ENCODE peak calls at places on chromosomes 6 and 20, in four cellular contexts. I is CD8-positive, alpha-beta T cell; Q is pancreas; L is ovary. H is an unnamed sample.

GRCh38 chr20:34537651-34538050 is 20.9 kb upstream of the MAP1LC3A start:
- DNase-seq in I (no peak), Q (no peak), L (no peak), H (no peak)

GRCh38 chr6:7661364-7661763 is 64.5 kb upstream of the BMP6 start:
- DNase-seq in I (no peak), Q (no peak), L (no peak), H (no peak)

GRCh38 chr6:149860834-149861602 is 3.1 kb downstream of the LRP11 start:
- DNase-seq in I (no peak), Q (no peak), L (no peak), H (no peak)

GRCh38 chr6:70739534-70739933 is 71.9 kb downstream of the SMAP1 start:
- DNase-seq in I (no peak), Q (no peak), L (no peak), H (no peak)

GRCh38 chr20:62952373-62953166 is at the start of gene SLC17A9:
- DNase-seq in I (no peak), Q (peak; percentile 29), L (peak; percentile 51), H (peak; percentile 91)

GRCh38 chr6:100472674-100473073 is 8.0 kb upstream of the SIM1 start:
- DNase-seq in I (no peak), Q (no peak), L (no peak), H (no peak)

GRCh38 chr20:50027611-50028105 is 44.9 kb downstream of the SNAI1 start:
- DNase-seq in I (no peak), Q (peak; percentile 34), L (peak; percentile 64), H (no peak)

GRCh38 chr6:161094904-161095440 is 103.4 kb downstream of the MAP3K4 start:
- DNase-seq in I (no peak), Q (no peak), L (no peak), H (no peak)

GRCh38 chr6:150403458-150404245 is 34.8 kb downstream of the IYD start:
- DNase-seq in I (no peak), Q (peak; percentile 18), L (no peak), H (no peak)

GRCh38 chr6:30325150-30325872 is 1.4 kb upstream of the TRIM39 start:
- DNase-seq in I (no peak), Q (peak; percentile 30), L (no peak), H (no peak)

GRCh38 chr20:24722586-24722985 is 226.5 kb upstream of the CST7 start:
- DNase-seq in I (no peak), Q (no peak), L (no peak), H (no peak)

GRCh38 chr6:132788658-132789397 is 9.6 kb downstream of the SLC18B1 start:
- DNase-seq in I (no peak), Q (no peak), L (no peak), H (no peak)

GRCh38 chr6:6951355-6951754 is 156.4 kb upstream of the RREB1 start:
- DNase-seq in I (no peak), Q (no peak), L (no peak), H (no peak)

GRCh38 chr6:56688521-56688920 is 45.8 kb upstream of the DST start:
- DNase-seq in I (no peak), Q (no peak), L (no peak), H (no peak)

GRCh38 chr6:74439412-74439811 is 743.4 kb downstream of the CD109 start:
- DNase-seq in I (no peak), Q (no peak), L (no peak), H (no peak)

DNA sequence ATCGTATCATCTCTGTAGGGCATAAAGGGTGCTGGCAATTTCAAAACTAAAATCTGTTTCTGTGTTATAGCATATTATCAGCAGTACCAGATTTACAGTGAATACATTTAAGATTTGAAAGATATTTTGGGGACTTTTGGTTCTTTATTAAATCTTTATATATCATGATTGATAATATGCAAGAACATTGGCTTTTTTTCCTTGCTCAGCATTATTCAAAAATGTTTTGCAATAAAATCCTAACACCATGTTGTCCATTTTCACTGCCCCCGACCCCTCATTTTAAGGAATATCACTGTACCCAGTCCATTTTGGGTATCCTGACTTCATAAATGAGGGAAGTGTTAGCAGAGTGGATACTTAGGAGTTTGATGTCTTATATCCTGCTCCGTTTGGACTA is 16.3 kb downstream of the FARS2 start:
- DNase-seq in I (no peak), Q (no peak), L (no peak), H (no peak)
- H3K27ac ChIP-seq in I (no peak overlapping the region), Q (no peak overlapping the region), L (no peak overlapping the region), H (no peak overlapping the region)

DNA sequence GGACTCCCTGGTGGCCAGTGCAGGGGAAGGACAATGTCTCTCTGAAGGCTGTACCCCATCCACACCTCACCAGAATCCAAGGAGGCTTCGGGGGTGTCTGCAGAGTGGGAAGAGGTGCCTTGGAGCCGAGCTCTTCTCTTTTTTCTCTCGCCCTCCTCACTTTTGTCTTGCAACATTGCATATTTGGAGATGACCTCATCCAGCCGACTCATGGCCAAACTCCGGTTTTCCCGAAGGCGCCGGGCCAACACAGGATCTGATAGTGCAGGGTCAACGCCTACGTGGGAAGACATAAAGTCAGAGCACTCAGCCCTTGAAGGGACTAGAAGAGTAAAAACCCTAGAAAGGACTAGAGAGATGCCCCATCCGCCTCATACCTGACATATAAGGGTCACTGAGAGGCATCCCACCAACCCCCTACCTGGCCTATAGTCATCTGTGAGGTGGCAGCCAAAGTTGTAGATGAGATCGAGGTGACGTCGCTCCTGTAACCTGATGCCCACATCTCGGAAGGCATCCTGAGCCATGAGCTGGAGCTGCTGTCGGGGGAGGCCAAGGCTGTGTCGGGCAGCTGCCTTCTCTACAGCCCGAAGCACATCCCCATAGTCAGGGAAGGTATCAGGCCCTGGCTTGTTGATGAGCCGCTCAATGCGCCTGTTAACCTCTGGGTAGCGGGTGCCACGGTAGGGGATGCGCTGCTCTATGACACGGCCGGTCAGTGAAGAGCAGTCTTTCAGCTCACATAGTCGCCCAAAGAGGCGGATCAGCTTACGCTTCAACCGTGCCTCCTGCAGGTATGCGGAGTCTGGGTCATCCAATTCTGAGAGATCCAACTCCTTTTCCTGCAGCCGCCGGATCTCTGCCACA is 3.0 kb upstream of the ZBTB22 start:
- DNase-seq in I (no peak), Q (no peak), L (peak; percentile 62), H (no peak)
- H3K4me3 ChIP-seq in I (peak overlapping the region; percentile 93), Q (no peak overlapping the region), L (no peak overlapping the region), H (no peak overlapping the region)

GRCh38 chr6:4791174-4791573 is 15.0 kb downstream of the CDYL start:
- DNase-seq in I (no peak), Q (no peak), L (no peak), H (no peak)
- H3K27ac ChIP-seq in I (no peak overlapping the region), Q (no peak overlapping the region), L (no peak overlapping the region), H (no peak overlapping the region)

GRCh38 chr20:20410678-20411077 is 42.8 kb downstream of the INSM1 start:
- DNase-seq in I (no peak), Q (peak; percentile 52), L (no peak), H (no peak)
- H3K4me3 ChIP-seq in I (no peak overlapping the region), Q (no peak overlapping the region), L (no peak overlapping the region), H (no peak overlapping the region)

GRCh38 chr6:21680611-21681010 is 87.1 kb downstream of the SOX4 start:
- DNase-seq in I (no peak), Q (no peak), L (no peak), H (no peak)

GRCh38 chr6:21679761-21680265 is 86.3 kb downstream of the SOX4 start:
- DNase-seq in I (no peak), Q (no peak), L (no peak), H (no peak)

GRCh38 chr6:21676769-21677168 is 83.2 kb downstream of the SOX4 start:
- DNase-seq in I (no peak), Q (no peak), L (no peak), H (no peak)

GRCh38 chr6:21678990-21679389 is 85.4 kb downstream of the SOX4 start:
- DNase-seq in I (no peak), Q (no peak), L (no peak), H (no peak)
- H3K27ac ChIP-seq in I (no peak overlapping the region), Q (peak overlapping the region; percentile 4), L (no peak overlapping the region), H (no peak overlapping the region)

GRCh38 chr6:156789081-156789943 is 12.1 kb downstream of the ARID1B start:
- DNase-seq in I (no peak), Q (no peak), L (no peak), H (no peak)
- H3K4me3 ChIP-seq in I (no peak overlapping the region), Q (no peak overlapping the region), L (no peak overlapping the region), H (no peak overlapping the region)

DNA sequence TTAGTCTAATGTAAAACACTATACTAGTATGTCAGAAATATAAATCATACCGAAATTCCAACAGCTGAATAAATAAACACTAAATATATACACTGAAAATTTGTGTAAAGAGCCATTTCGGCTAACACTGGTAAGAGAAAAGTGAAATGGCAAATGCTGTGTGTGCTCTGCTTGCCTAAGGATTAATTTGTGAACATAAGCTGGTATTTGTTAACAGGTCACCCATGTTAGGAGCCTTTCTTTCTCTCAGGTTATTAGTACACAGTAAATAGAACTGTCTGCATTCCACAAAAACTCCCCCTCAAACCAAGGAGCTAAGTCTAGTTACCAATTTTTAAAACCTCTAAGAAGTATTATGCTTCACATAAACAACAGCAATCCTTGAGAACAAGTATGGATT is 27.0 kb downstream of the ELOVL5 start:
- DNase-seq in I (no peak), Q (no peak), L (no peak), H (no peak)
- H3K27ac ChIP-seq in I (no peak overlapping the region), Q (no peak overlapping the region), L (no peak overlapping the region), H (no peak overlapping the region)

GRCh38 chr6:10403385-10404106 is 11.3 kb downstream of the TFAP2A start:
- DNase-seq in I (no peak), Q (no peak), L (no peak), H (no peak)

GRCh38 chr6:10406556-10406955 is 8.3 kb downstream of the TFAP2A start:
- DNase-seq in I (no peak), Q (no peak), L (no peak), H (no peak)

GRCh38 chr6:10404799-10405524 is 9.9 kb downstream of the TFAP2A start:
- DNase-seq in I (no peak), Q (no peak), L (no peak), H (no peak)

GRCh38 chr6:10402648-10403311 is 12.1 kb downstream of the TFAP2A start:
- DNase-seq in I (no peak), Q (no peak), L (no peak), H (no peak)

GRCh38 chr6:10404107-10404798 is 10.6 kb downstream of the TFAP2A start:
- DNase-seq in I (peak; percentile 63), Q (peak; percentile 89), L (peak; percentile 84), H (no peak)
- H3K4me3 ChIP-seq in I (peak overlapping the region; percentile 71), Q (peak overlapping the region; percentile 34), L (peak overlapping the region; percentile 32), H (peak overlapping the region; percentile 50)